ENCODE peak calls at places on chromosomes 11 and 22, in seven cellular contexts. One of them, this sample, is unnamed.
A peak's percentile ranks its signal among the peaks of the same experiment; 100 is the strongest.

GRCh38 chr11:68261749-68262543 is 9.8 kb downstream of the C11orf24 start:
- DNase-seq in endothelial cell: no peak
- DNase-seq in sigmoid colon: no peak
- DNase-seq in cardiac muscle cell: no peak
- DNase-seq in GM13977: no peak
- DNase-seq in progenitor cell of endocrine pancreas: no peak
- DNase-seq in epithelial cell of esophagus: no peak
- DNase-seq in this sample: no peak

GRCh38 chr11:2526808-2527381 is 82.1 kb downstream of the KCNQ1 start:
- DNase-seq in endothelial cell: no peak
- DNase-seq in sigmoid colon: peak; percentile 78
- DNase-seq in cardiac muscle cell: no peak
- DNase-seq in GM13977: peak; percentile 78
- DNase-seq in progenitor cell of endocrine pancreas: no peak
- DNase-seq in epithelial cell of esophagus: no peak
- DNase-seq in this sample: peak; percentile 58

GRCh38 chr11:15969701-15970329 is 386.5 kb downstream of the SOX6 start:
- DNase-seq in endothelial cell: no peak
- DNase-seq in sigmoid colon: no peak
- DNase-seq in cardiac muscle cell: no peak
- DNase-seq in GM13977: peak; percentile 20
- DNase-seq in progenitor cell of endocrine pancreas: no peak
- DNase-seq in epithelial cell of esophagus: peak; percentile 97
- DNase-seq in this sample: no peak

GRCh38 chr22:45757068-45757467 is 85.4 kb downstream of the ATXN10 start:
- DNase-seq in endothelial cell: no peak
- DNase-seq in sigmoid colon: peak; percentile 71
- DNase-seq in cardiac muscle cell: peak; percentile 87
- DNase-seq in GM13977: no peak
- DNase-seq in progenitor cell of endocrine pancreas: no peak
- DNase-seq in epithelial cell of esophagus: no peak
- DNase-seq in this sample: no peak

GRCh38 chr11:102177974-102178631 is 67.9 kb downstream of the YAP1 start:
- DNase-seq in endothelial cell: no peak
- DNase-seq in sigmoid colon: no peak
- DNase-seq in cardiac muscle cell: no peak
- DNase-seq in GM13977: no peak
- DNase-seq in progenitor cell of endocrine pancreas: no peak
- DNase-seq in epithelial cell of esophagus: peak; percentile 97
- DNase-seq in this sample: peak; percentile 53

GRCh38 chr11:64263021-64263946 is 12.0 kb downstream of the PLCB3 start:
- DNase-seq in endothelial cell: no peak
- DNase-seq in sigmoid colon: no peak
- DNase-seq in cardiac muscle cell: no peak
- DNase-seq in GM13977: no peak
- DNase-seq in progenitor cell of endocrine pancreas: no peak
- DNase-seq in epithelial cell of esophagus: peak; percentile 74
- DNase-seq in this sample: no peak

GRCh38 chr11:118790357-118791014 is 478 bp downstream of the DDX6 start:
- DNase-seq in endothelial cell: peak; percentile 43
- DNase-seq in sigmoid colon: peak; percentile 86
- DNase-seq in cardiac muscle cell: peak; percentile 66
- DNase-seq in GM13977: peak; percentile 62
- DNase-seq in progenitor cell of endocrine pancreas: peak; percentile 51
- DNase-seq in epithelial cell of esophagus: peak; percentile 43
- DNase-seq in this sample: peak; percentile 30

GRCh38 chr11:47881145-47881544 is 33.0 kb upstream of the NUP160 start:
- DNase-seq in endothelial cell: no peak
- DNase-seq in sigmoid colon: peak; percentile 65
- DNase-seq in cardiac muscle cell: no peak
- DNase-seq in GM13977: no peak
- DNase-seq in progenitor cell of endocrine pancreas: no peak
- DNase-seq in epithelial cell of esophagus: no peak
- DNase-seq in this sample: no peak

GRCh38 chr11:64771861-64772260 is 6.5 kb downstream of the SF1 start:
- DNase-seq in endothelial cell: no peak
- DNase-seq in sigmoid colon: no peak
- DNase-seq in cardiac muscle cell: no peak
- DNase-seq in GM13977: peak; percentile 50
- DNase-seq in progenitor cell of endocrine pancreas: no peak
- DNase-seq in epithelial cell of esophagus: no peak
- DNase-seq in this sample: no peak

GRCh38 chr11:86919557-86920210 is 35.5 kb downstream of the FZD4 start:
- DNase-seq in endothelial cell: peak; percentile 34
- DNase-seq in sigmoid colon: no peak
- DNase-seq in cardiac muscle cell: peak; percentile 44
- DNase-seq in GM13977: peak; percentile 55
- DNase-seq in progenitor cell of endocrine pancreas: no peak
- DNase-seq in epithelial cell of esophagus: peak; percentile 71
- DNase-seq in this sample: no peak

GRCh38 chr11:32400196-32400595 is 35.1 kb downstream of the WT1 start:
- DNase-seq in endothelial cell: no peak
- DNase-seq in sigmoid colon: no peak
- DNase-seq in cardiac muscle cell: no peak
- DNase-seq in GM13977: no peak
- DNase-seq in progenitor cell of endocrine pancreas: no peak
- DNase-seq in epithelial cell of esophagus: peak; percentile 29
- DNase-seq in this sample: no peak

GRCh38 chr11:11078344-11078743 is 220.5 kb upstream of the ZBED5 start:
- DNase-seq in endothelial cell: no peak
- DNase-seq in sigmoid colon: no peak
- DNase-seq in cardiac muscle cell: no peak
- DNase-seq in GM13977: no peak
- DNase-seq in progenitor cell of endocrine pancreas: no peak
- DNase-seq in epithelial cell of esophagus: peak; percentile 20
- DNase-seq in this sample: no peak

GRCh38 chr11:94794287-94795168 is 26.4 kb downstream of the AMOTL1 start:
- DNase-seq in endothelial cell: no peak
- DNase-seq in sigmoid colon: peak; percentile 74
- DNase-seq in cardiac muscle cell: peak; percentile 33
- DNase-seq in GM13977: no peak
- DNase-seq in progenitor cell of endocrine pancreas: no peak
- DNase-seq in epithelial cell of esophagus: peak; percentile 66
- DNase-seq in this sample: peak; percentile 33

GRCh38 chr11:114880458-114880857 is 202.1 kb downstream of the NXPE2 start:
- DNase-seq in endothelial cell: no peak
- DNase-seq in sigmoid colon: no peak
- DNase-seq in cardiac muscle cell: no peak
- DNase-seq in GM13977: no peak
- DNase-seq in progenitor cell of endocrine pancreas: no peak
- DNase-seq in epithelial cell of esophagus: no peak
- DNase-seq in this sample: no peak

GRCh38 chr11:33266418-33267215 is 9.4 kb downstream of the HIPK3 start:
- DNase-seq in endothelial cell: peak; percentile 17
- DNase-seq in sigmoid colon: no peak
- DNase-seq in cardiac muscle cell: no peak
- DNase-seq in GM13977: no peak
- DNase-seq in progenitor cell of endocrine pancreas: no peak
- DNase-seq in epithelial cell of esophagus: no peak
- DNase-seq in this sample: peak; percentile 59

GRCh38 chr11:131353761-131354160 is 16.7 kb upstream of the NTM start:
- DNase-seq in endothelial cell: no peak
- DNase-seq in sigmoid colon: no peak
- DNase-seq in cardiac muscle cell: no peak
- DNase-seq in GM13977: no peak
- DNase-seq in progenitor cell of endocrine pancreas: no peak
- DNase-seq in epithelial cell of esophagus: no peak
- DNase-seq in this sample: no peak

GRCh38 chr11:91587131-91587530 is 637.5 kb upstream of the FAT3 start:
- DNase-seq in endothelial cell: no peak
- DNase-seq in sigmoid colon: no peak
- DNase-seq in cardiac muscle cell: no peak
- DNase-seq in GM13977: no peak
- DNase-seq in progenitor cell of endocrine pancreas: no peak
- DNase-seq in epithelial cell of esophagus: no peak
- DNase-seq in this sample: no peak

GRCh38 chr22:22164541-22165272 is 79.9 kb upstream of the VPREB1 start:
- DNase-seq in endothelial cell: no peak
- DNase-seq in sigmoid colon: no peak
- DNase-seq in cardiac muscle cell: no peak
- DNase-seq in GM13977: no peak
- DNase-seq in progenitor cell of endocrine pancreas: no peak
- DNase-seq in epithelial cell of esophagus: no peak
- DNase-seq in this sample: no peak
- TF ChIP-seq CTCF in endothelial cell: no peak
- TF ChIP-seq CTCF in sigmoid colon: no peak
- TF ChIP-seq CTCF in cardiac muscle cell: no peak
- TF ChIP-seq CTCF in GM13977: no peak
- TF ChIP-seq CTCF in progenitor cell of endocrine pancreas: no peak
- TF ChIP-seq CTCF in epithelial cell of esophagus: peak; percentile 12
- TF ChIP-seq CTCF in this sample: no peak

GRCh38 chr22:50546326-50547230 is 879 bp downstream of the KLHDC7B start:
- DNase-seq in endothelial cell: no peak
- DNase-seq in sigmoid colon: no peak
- DNase-seq in cardiac muscle cell: no peak
- DNase-seq in GM13977: peak; percentile 39
- DNase-seq in progenitor cell of endocrine pancreas: no peak
- DNase-seq in epithelial cell of esophagus: no peak
- DNase-seq in this sample: no peak

GRCh38 chr22:50544078-50544745 is 1.5 kb upstream of the KLHDC7B start:
- DNase-seq in endothelial cell: peak; percentile 88
- DNase-seq in sigmoid colon: peak; percentile 81
- DNase-seq in cardiac muscle cell: peak; percentile 84
- DNase-seq in GM13977: peak; percentile 87
- DNase-seq in progenitor cell of endocrine pancreas: peak; percentile 76
- DNase-seq in epithelial cell of esophagus: peak; percentile 71
- DNase-seq in this sample: peak; percentile 93

GRCh38 chr22:50547231-50547851 is 1.6 kb downstream of the KLHDC7B start:
- DNase-seq in endothelial cell: no peak
- DNase-seq in sigmoid colon: no peak
- DNase-seq in cardiac muscle cell: no peak
- DNase-seq in GM13977: peak; percentile 54
- DNase-seq in progenitor cell of endocrine pancreas: no peak
- DNase-seq in epithelial cell of esophagus: no peak
- DNase-seq in this sample: no peak

GRCh38 chr22:50544746-50545253 is 899 bp upstream of the KLHDC7B start:
- DNase-seq in endothelial cell: no peak
- DNase-seq in sigmoid colon: no peak
- DNase-seq in cardiac muscle cell: no peak
- DNase-seq in GM13977: peak; percentile 44
- DNase-seq in progenitor cell of endocrine pancreas: no peak
- DNase-seq in epithelial cell of esophagus: peak; percentile 93
- DNase-seq in this sample: peak; percentile 55

DNA sequence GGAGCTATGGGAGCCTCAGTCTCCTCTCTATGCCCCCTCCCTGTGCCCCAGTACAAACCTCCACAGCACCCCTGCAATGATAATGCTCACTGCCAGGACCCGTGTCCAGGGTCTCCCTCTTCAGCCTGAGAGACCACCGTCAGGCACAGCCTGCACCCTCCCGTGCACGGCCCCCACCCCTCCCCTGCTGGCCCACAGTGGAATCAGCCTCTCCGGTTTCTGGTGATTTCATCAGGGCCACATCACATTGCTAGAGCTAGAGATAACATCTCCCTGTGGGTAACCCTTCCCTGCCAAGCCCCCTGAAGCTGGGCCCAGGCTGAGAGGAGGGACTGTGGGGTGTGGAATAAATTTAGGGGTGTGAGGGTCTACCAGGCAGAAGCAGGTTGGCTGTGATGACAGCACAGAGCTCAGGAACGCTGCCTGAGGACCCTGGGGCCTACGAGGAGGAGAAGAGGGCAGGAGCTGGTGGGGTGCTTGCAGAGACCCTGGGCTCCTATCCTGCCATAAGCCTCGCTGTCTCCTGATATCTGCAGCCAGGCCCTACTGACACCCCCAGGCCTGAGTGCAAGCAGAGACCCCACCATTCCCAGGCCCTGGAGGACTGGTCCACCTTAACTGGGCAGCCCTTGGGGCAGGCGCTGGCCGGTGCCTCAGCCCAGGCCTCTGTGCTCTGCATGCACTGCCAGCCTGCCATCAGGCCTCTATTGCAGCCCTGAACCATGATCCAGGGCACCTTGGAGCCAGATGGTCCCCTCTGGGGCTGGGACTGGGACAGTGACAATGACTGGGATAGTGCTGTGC is at the start of gene KLHDC7B:
- DNase-seq in endothelial cell: no peak
- DNase-seq in sigmoid colon: no peak
- DNase-seq in cardiac muscle cell: no peak
- DNase-seq in GM13977: peak; percentile 49
- DNase-seq in progenitor cell of endocrine pancreas: no peak
- DNase-seq in epithelial cell of esophagus: no peak
- DNase-seq in this sample: no peak
- TF ChIP-seq CTCF in endothelial cell: no peak
- TF ChIP-seq CTCF in sigmoid colon: no peak
- TF ChIP-seq CTCF in cardiac muscle cell: peak; percentile 17
- TF ChIP-seq CTCF in GM13977: no peak
- TF ChIP-seq CTCF in progenitor cell of endocrine pancreas: no peak
- TF ChIP-seq CTCF in epithelial cell of esophagus: peak; percentile 5
- TF ChIP-seq CTCF in this sample: no peak

DNA sequence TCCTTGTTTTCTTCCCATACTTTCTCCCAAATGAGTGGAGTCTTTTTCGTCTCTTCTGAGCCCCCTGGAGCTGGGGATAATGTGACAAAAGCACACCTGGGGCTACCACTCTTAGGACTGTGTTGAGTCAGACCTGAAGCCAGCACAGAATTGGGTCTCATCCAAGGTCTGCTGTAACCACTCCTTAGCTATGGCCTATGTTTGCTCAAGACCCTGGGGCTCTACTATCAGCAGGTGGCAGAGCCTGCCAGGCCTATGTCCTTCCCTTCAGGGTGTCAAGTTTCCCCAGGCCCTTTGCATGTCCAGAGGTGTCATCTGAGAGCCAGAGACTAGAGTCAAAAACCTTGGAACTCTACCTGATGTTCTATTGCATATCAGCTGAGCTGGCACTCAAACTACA is 335.7 kb downstream of the DDX10 start:
- DNase-seq in endothelial cell: no peak
- DNase-seq in sigmoid colon: no peak
- DNase-seq in cardiac muscle cell: no peak
- DNase-seq in GM13977: no peak
- DNase-seq in progenitor cell of endocrine pancreas: no peak
- DNase-seq in epithelial cell of esophagus: peak; percentile 25
- DNase-seq in this sample: no peak
- TF ChIP-seq CTCF in endothelial cell: no peak
- TF ChIP-seq CTCF in sigmoid colon: no peak
- TF ChIP-seq CTCF in cardiac muscle cell: no peak
- TF ChIP-seq CTCF in GM13977: no peak
- TF ChIP-seq CTCF in progenitor cell of endocrine pancreas: no peak
- TF ChIP-seq CTCF in epithelial cell of esophagus: no peak
- TF ChIP-seq CTCF in this sample: no peak

DNA sequence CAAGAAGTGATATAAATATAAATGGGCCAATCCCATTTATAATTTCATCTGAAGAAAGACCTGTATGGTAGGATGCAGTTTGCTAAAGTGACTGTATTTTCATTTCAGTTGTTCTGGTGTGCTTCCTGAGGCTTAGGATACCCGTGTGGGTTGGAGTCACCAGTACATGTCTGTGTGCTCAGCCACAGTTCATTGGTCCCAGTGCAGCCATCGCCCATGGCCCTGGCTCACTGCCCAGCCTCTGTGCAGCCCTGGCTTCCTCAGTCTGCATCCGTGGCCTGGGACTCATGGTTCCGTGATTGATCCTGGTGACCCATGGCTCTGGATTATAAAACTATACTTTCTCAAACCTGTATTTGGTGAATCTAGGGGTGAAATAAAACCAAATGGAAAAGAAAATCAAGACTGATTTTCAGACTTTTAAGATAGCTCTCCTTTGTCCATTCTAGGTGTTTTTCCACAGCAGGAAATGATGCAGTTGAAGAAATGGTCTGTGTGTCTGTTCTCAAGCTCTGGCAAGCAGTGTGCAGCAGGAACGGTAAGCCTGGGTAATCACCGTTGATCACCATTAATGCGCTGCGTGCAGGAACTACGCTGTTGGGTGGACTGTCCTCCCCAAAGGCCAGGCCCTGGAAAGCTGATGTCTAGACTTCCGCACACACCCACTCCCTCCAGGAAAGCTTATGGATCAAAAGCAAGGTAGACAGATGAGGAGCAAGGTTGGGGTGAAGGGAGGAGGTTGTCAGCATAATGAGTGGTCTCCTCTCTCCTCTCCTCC is 27.2 kb downstream of the TTC12 start:
- DNase-seq in endothelial cell: no peak
- DNase-seq in sigmoid colon: no peak
- DNase-seq in cardiac muscle cell: no peak
- DNase-seq in GM13977: no peak
- DNase-seq in progenitor cell of endocrine pancreas: no peak
- DNase-seq in epithelial cell of esophagus: no peak
- DNase-seq in this sample: no peak
- TF ChIP-seq CTCF in endothelial cell: no peak
- TF ChIP-seq CTCF in sigmoid colon: no peak
- TF ChIP-seq CTCF in cardiac muscle cell: no peak
- TF ChIP-seq CTCF in GM13977: no peak
- TF ChIP-seq CTCF in progenitor cell of endocrine pancreas: no peak
- TF ChIP-seq CTCF in epithelial cell of esophagus: no peak
- TF ChIP-seq CTCF in this sample: no peak